ENCODE peak calls at places on chromosomes 2 and 18, in eight cellular contexts. Y, L, T, U, M, Q, O and V are unnamed samples.

GRCh38 chr2:226426292-226426736 is 373.3 kb downstream of the IRS1 start:
- DNase-seq in Y (no peak), L (no peak), T (peak; percentile 86), U (peak; percentile 56), M (no peak), Q (no peak), O (no peak), V (peak; percentile 51)

GRCh38 chr2:11753452-11753885 is 7.0 kb downstream of the LPIN1 start:
- DNase-seq in Y (peak; percentile 92), L (peak; percentile 55), T (peak; percentile 64), U (no peak), M (peak; percentile 87), Q (no peak), O (peak; percentile 81), V (no peak)

GRCh38 chr2:171260471-171261424 is 100.1 kb upstream of the TLK1 start:
- DNase-seq in Y (no peak), L (no peak), T (no peak), U (no peak), M (no peak), Q (no peak), O (no peak), V (peak; percentile 32)

GRCh38 chr18:9874730-9875129 is 11.0 kb upstream of the TXNDC2 start:
- DNase-seq in Y (no peak), L (no peak), T (no peak), U (no peak), M (no peak), Q (no peak), O (no peak), V (no peak)

GRCh38 chr2:76295762-76296161 is 585.0 kb upstream of the GCFC2 start:
- DNase-seq in Y (no peak), L (no peak), T (no peak), U (no peak), M (no peak), Q (no peak), O (no peak), V (no peak)

GRCh38 chr2:37781028-37781427 is 109.6 kb upstream of the CDC42EP3 start:
- DNase-seq in Y (no peak), L (no peak), T (no peak), U (peak; percentile 83), M (no peak), Q (no peak), O (no peak), V (no peak)

GRCh38 chr2:118047273-118047898 is 33.5 kb upstream of the CCDC93 start:
- DNase-seq in Y (no peak), L (no peak), T (no peak), U (no peak), M (no peak), Q (no peak), O (no peak), V (no peak)

GRCh38 chr2:72993147-72993546 is 75.8 kb downstream of the EMX1 start:
- DNase-seq in Y (peak; percentile 34), L (peak; percentile 48), T (no peak), U (peak; percentile 11), M (no peak), Q (peak; percentile 82), O (peak; percentile 79), V (peak; percentile 58)

GRCh38 chr2:71941731-71942575 is 205.7 kb downstream of the CYP26B1 start:
- DNase-seq in Y (peak; percentile 67), L (no peak), T (no peak), U (no peak), M (no peak), Q (no peak), O (no peak), V (no peak)

GRCh38 chr2:156333274-156333950 is 891 bp upstream of the NR4A2 start:
- DNase-seq in Y (peak; percentile 47), L (peak; percentile 30), T (no peak), U (peak; percentile 36), M (no peak), Q (no peak), O (no peak), V (no peak)

GRCh38 chr2:219475697-219476604 is 22.7 kb upstream of the GMPPA start:
- DNase-seq in Y (peak; percentile 14), L (peak; percentile 37), T (no peak), U (peak; percentile 52), M (no peak), Q (peak; percentile 79), O (peak; percentile 59), V (peak; percentile 60)

GRCh38 chr2:168910330-168910729 is 9.2 kb downstream of the G6PC2 start:
- DNase-seq in Y (no peak), L (no peak), T (no peak), U (no peak), M (no peak), Q (no peak), O (no peak), V (no peak)

GRCh38 chr2:147430408-147430807 is 414.4 kb upstream of the ACVR2A start:
- DNase-seq in Y (peak; percentile 38), L (no peak), T (no peak), U (no peak), M (no peak), Q (no peak), O (no peak), V (peak; percentile 50)

GRCh38 chr2:48541696-48542389 is 11.9 kb downstream of the STON1 start:
- DNase-seq in Y (no peak), L (no peak), T (no peak), U (no peak), M (no peak), Q (no peak), O (no peak), V (no peak)

GRCh38 chr2:74227646-74228045 is 29.2 kb downstream of the MTHFD2 start:
- DNase-seq in Y (no peak), L (no peak), T (no peak), U (no peak), M (no peak), Q (peak; percentile 22), O (no peak), V (peak; percentile 36)

GRCh38 chr2:9984217-9984739 is 32.8 kb downstream of the GRHL1 start:
- DNase-seq in Y (peak; percentile 40), L (no peak), T (no peak), U (peak; percentile 31), M (no peak), Q (peak; percentile 53), O (peak; percentile 71), V (peak; percentile 38)

GRCh38 chr2:178761759-178762371 is 45.4 kb downstream of the TTN start:
- DNase-seq in Y (peak; percentile 66), L (peak; percentile 8), T (no peak), U (peak; percentile 52), M (no peak), Q (peak; percentile 85), O (peak; percentile 23), V (peak; percentile 60)

GRCh38 chr18:63137999-63138448 is 181.5 kb downstream of the BCL2 start:
- DNase-seq in Y (no peak), L (peak; percentile 55), T (no peak), U (no peak), M (no peak), Q (no peak), O (peak; percentile 45), V (no peak)

GRCh38 chr2:18282026-18282425 is 278.4 kb downstream of the RDH14 start:
- DNase-seq in Y (no peak), L (no peak), T (no peak), U (no peak), M (no peak), Q (no peak), O (no peak), V (no peak)

GRCh38 chr2:174985624-174986023 is 19.6 kb downstream of the CHN1 start:
- DNase-seq in Y (no peak), L (no peak), T (no peak), U (peak; percentile 30), M (no peak), Q (peak; percentile 21), O (no peak), V (peak; percentile 14)

GRCh38 chr2:65331361-65331760 is 101.0 kb downstream of the SPRED2 start:
- DNase-seq in Y (no peak), L (no peak), T (no peak), U (no peak), M (no peak), Q (peak; percentile 26), O (no peak), V (no peak)

GRCh38 chr2:212539145-212539880 is 711 bp upstream of the ERBB4 start:
- DNase-seq in Y (peak; percentile 80), L (no peak), T (no peak), U (peak; percentile 43), M (no peak), Q (peak; percentile 74), O (no peak), V (no peak)

GRCh38 chr2:72098935-72099334 is 48.7 kb downstream of the CYP26B1 start:
- DNase-seq in Y (no peak), L (no peak), T (no peak), U (no peak), M (no peak), Q (no peak), O (no peak), V (no peak)

GRCh38 chr2:176111891-176112374 is 4.6 kb upstream of the HOXD10 start:
- DNase-seq in Y (no peak), L (no peak), T (no peak), U (no peak), M (no peak), Q (no peak), O (no peak), V (no peak)

GRCh38 chr2:105401867-105402266 is 3.0 kb upstream of the FHL2 start:
- DNase-seq in Y (no peak), L (no peak), T (no peak), U (no peak), M (no peak), Q (no peak), O (no peak), V (no peak)

GRCh38 chr18:58287626-58288289 is 243.7 kb downstream of the NEDD4L start:
- DNase-seq in Y (no peak), L (no peak), T (no peak), U (peak; percentile 72), M (no peak), Q (peak; percentile 17), O (no peak), V (peak; percentile 81)

GRCh38 chr2:161947394-161947793 is 126.6 kb downstream of the DPP4 start:
- DNase-seq in Y (no peak), L (no peak), T (no peak), U (no peak), M (no peak), Q (no peak), O (no peak), V (no peak)

GRCh38 chr2:226772389-226773179 is 27.0 kb downstream of the IRS1 start:
- DNase-seq in Y (no peak), L (no peak), T (no peak), U (no peak), M (peak; percentile 100), Q (no peak), O (peak; percentile 71), V (peak; percentile 69)

GRCh38 chr2:193377789-193378188 is 1183.1 kb upstream of the TMEFF2 start:
- DNase-seq in Y (no peak), L (no peak), T (no peak), U (no peak), M (no peak), Q (no peak), O (no peak), V (no peak)